ENCODE peak calls at places on chromosomes 4 and X, in four cellular contexts. C is cardiac muscle cell, N is kidney epithelial cell, J is astrocyte. Y is an unnamed sample.
A peak's percentile ranks its signal among the peaks of the same experiment; 100 is the strongest.

GRCh38 chr4:154491731-154492249 is at the start of gene DCHS2:
- DNase-seq in C (peak; percentile 13), N (no peak), J (no peak), Y (no peak)

GRCh38 chrX:85941275-85941674 is 106.1 kb downstream of the CHM start:
- DNase-seq in C (no peak), N (no peak), J (no peak), Y (no peak)

GRCh38 chrX:41561045-41561444 is 113.9 kb downstream of the NYX start:
- DNase-seq in C (peak; percentile 85), N (peak; percentile 63), J (peak; percentile 91), Y (peak; percentile 46)

GRCh38 chrX:10189317-10190268 is 32.8 kb downstream of the CLCN4 start:
- DNase-seq in C (peak; percentile 69), N (no peak), J (peak; percentile 20), Y (no peak)

GRCh38 chr4:17276821-17277220 is 235.1 kb downstream of the QDPR start:
- DNase-seq in C (peak; percentile 78), N (no peak), J (peak; percentile 53), Y (no peak)

GRCh38 chr4:87038837-87039715 is 104.3 kb downstream of the AFF1 start:
- DNase-seq in C (peak; percentile 78), N (peak; percentile 94), J (peak; percentile 94), Y (peak; percentile 94)

GRCh38 chr4:17448689-17449088 is 63.2 kb downstream of the QDPR start:
- DNase-seq in C (peak; percentile 73), N (peak; percentile 9), J (peak; percentile 72), Y (no peak)

GRCh38 chr4:152038238-152038637 is 277.4 kb upstream of the GATB start:
- DNase-seq in C (peak; percentile 7), N (no peak), J (peak; percentile 86), Y (no peak)

GRCh38 chr4:149291463-149291862 is 524.2 kb downstream of the IQCM start:
- DNase-seq in C (peak; percentile 66), N (no peak), J (peak; percentile 81), Y (peak; percentile 41)

GRCh38 chrX:16528620-16529019 is 121.3 kb upstream of the S100G start:
- DNase-seq in C (no peak), N (no peak), J (no peak), Y (no peak)

GRCh38 chr4:132691668-132692067 is 457.4 kb upstream of the PCDH10 start:
- DNase-seq in C (no peak), N (no peak), J (peak; percentile 23), Y (no peak)

GRCh38 chr4:124713213-124713592 is 671 bp upstream of the ANKRD50 start:
- DNase-seq in C (peak; percentile 89), N (peak; percentile 28), J (peak; percentile 73), Y (peak; percentile 43)

GRCh38 chrX:68498044-68498507 is 775 bp upstream of the YIPF6 start:
- DNase-seq in C (no peak), N (no peak), J (no peak), Y (no peak)

GRCh38 chr4:181085584-181085983 is 1157.6 kb upstream of the TENM3 start:
- DNase-seq in C (no peak), N (no peak), J (no peak), Y (no peak)

GRCh38 chrX:19725545-19726102 is 161.8 kb downstream of the SH3KBP1 start:
- DNase-seq in C (peak; percentile 49), N (no peak), J (no peak), Y (no peak)

GRCh38 chr4:152316969-152317368 is 218.9 kb downstream of the FBXW7 start:
- DNase-seq in C (peak; percentile 4), N (no peak), J (peak; percentile 23), Y (no peak)

GRCh38 chr4:158080354-158080753 is 92.5 kb downstream of the GASK1B start:
- DNase-seq in C (no peak), N (no peak), J (peak; percentile 13), Y (no peak)

GRCh38 chr4:58138786-58139185 is 1028.6 kb upstream of the IGFBP7 start:
- DNase-seq in C (no peak), N (no peak), J (no peak), Y (no peak)

GRCh38 chr4:114012749-114013148 is 33.3 kb upstream of the ARSJ start:
- DNase-seq in C (no peak), N (no peak), J (no peak), Y (no peak)

GRCh38 chr4:8897768-8898167 is 26.1 kb upstream of the HMX1 start:
- DNase-seq in C (no peak), N (no peak), J (no peak), Y (no peak)

GRCh38 chr4:98601719-98602118 is 56.7 kb downstream of the TSPAN5 start:
- DNase-seq in C (peak; percentile 35), N (peak; percentile 31), J (peak; percentile 42), Y (peak; percentile 51)
- TF ChIP-seq CTCF in C (no peak), N (no peak), J (peak; percentile 3), Y (peak; percentile 23)

DNA sequence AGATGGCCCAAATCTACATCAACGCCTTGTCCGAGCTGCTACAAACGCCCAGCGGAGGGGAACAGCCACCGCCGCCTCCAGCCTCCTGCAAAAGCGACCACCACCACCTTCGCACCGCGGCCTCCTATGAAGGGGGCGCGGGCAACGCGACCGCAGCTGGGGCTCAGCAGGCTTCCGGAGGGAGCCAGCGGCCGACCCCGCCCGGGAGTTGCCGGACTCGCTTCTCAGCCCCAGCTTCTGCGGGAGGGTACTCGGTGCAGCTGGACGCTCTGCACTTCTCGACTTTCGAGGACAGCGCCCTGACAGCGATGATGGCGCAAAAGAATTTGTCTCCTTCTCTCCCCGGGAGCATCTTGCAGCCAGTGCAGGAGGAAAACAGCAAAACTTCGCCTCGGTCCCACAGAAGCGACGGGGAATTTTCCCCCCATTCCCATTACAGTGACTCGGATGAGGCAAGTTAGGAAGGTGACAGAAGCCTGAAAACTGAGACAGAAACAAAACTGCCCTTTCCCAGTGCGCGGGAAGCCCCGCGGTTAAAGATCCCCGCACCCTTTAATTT is 1.1 kb downstream of the ATOH1 start:
- DNase-seq in C (no peak), N (no peak), J (no peak), Y (no peak)
- H3K4me3 ChIP-seq in C (peak overlapping the region; percentile 37), N (no peak overlapping the region), J (no peak overlapping the region), Y (no peak overlapping the region)

GRCh38 chr4:91830681-91831395 is 472.9 kb upstream of the GRID2 start:
- DNase-seq in C (no peak), N (no peak), J (peak; percentile 7), Y (no peak)

GRCh38 chr4:91824773-91825172 is 479.0 kb upstream of the GRID2 start:
- DNase-seq in C (no peak), N (no peak), J (no peak), Y (no peak)

GRCh38 chr4:91827914-91828313 is 475.9 kb upstream of the GRID2 start:
- DNase-seq in C (no peak), N (no peak), J (no peak), Y (no peak)

GRCh38 chr4:91826186-91826585 is 477.6 kb upstream of the GRID2 start:
- DNase-seq in C (peak; percentile 56), N (peak; percentile 39), J (peak; percentile 55), Y (no peak)

DNA sequence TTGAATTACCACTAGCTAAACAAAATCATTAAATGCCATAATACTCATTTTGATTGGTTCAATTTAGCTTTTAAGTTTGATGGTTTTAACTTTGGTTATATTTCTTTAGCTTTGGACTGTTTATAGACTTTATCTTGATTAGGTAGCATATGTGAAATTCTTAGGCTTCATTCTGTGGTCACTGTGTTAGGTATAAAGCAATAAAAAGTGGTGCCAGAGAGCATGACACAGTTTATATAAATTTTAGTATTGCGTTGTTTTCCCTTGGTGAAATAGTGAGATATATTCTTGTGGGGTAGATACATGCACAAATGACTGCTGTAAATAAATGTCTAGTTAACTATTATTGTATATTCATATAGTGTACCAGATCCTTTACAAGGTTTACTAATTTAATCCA is 474.2 kb upstream of the GRID2 start:
- DNase-seq in C (peak; percentile 48), N (no peak), J (peak; percentile 19), Y (no peak)
- TF ChIP-seq CTCF in C (no peak), N (no peak), J (no peak), Y (no peak)

DNA sequence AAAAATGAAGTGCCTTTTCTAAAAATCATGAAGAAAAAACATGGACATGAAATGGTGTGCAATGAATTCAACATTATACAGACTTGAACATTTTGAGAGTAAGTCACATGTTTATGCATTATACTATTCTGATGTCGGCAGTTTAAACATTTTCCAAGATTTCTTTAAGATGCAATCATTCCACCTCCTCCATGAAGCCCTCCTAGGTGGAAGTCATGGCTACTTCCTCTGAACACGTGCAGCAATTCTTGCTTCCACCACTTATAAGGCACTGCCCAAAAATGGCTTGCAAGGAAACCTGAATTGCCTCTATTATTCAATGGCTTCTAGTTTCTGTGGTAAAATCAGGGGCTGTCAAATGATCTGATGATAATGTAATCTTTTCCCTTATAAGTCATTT is 25.8 kb downstream of the IGFBP7 start:
- DNase-seq in C (no peak), N (no peak), J (no peak), Y (no peak)
- H3K4me3 ChIP-seq in C (no peak overlapping the region), N (no peak overlapping the region), J (no peak overlapping the region), Y (no peak overlapping the region)